ENCODE peak calls at places on chromosomes 3 and 15, in ten cellular contexts. K, H, Y, A, Q, E, U, P, V and C are unnamed samples.

GRCh38 chr3:183295211-183295610 is 42.2 kb downstream of the B3GNT5 start:
- DNase-seq in K (peak; percentile 85), H (no peak), Y (peak; percentile 96), A (peak; percentile 97), Q (no peak), E (peak; percentile 82), U (no peak), P (peak; percentile 84), V (peak; percentile 95), C (no peak)

GRCh38 chr3:61358364-61358763 is 107.1 kb upstream of the FHIT start:
- DNase-seq in K (no peak), H (no peak), Y (no peak), A (no peak), Q (no peak), E (peak; percentile 44), U (peak; percentile 65), P (no peak), V (peak; percentile 3), C (peak; percentile 80)

GRCh38 chr3:71466483-71466882 is 117.0 kb downstream of the FOXP1 start:
- DNase-seq in K (peak; percentile 63), H (no peak), Y (peak; percentile 65), A (no peak), Q (peak; percentile 89), E (no peak), U (no peak), P (peak; percentile 45), V (no peak), C (peak; percentile 56)

GRCh38 chr3:100310355-100310965 is 24.1 kb upstream of the NIT2 start:
- DNase-seq in K (no peak), H (no peak), Y (no peak), A (no peak), Q (no peak), E (no peak), U (no peak), P (no peak), V (no peak), C (no peak)

GRCh38 chr3:150635076-150635475 is 32.0 kb downstream of the SELENOT start:
- DNase-seq in K (no peak), H (no peak), Y (no peak), A (no peak), Q (peak; percentile 45), E (no peak), U (no peak), P (no peak), V (no peak), C (no peak)

GRCh38 chr3:100737334-100737733 is 28.0 kb downstream of the TFG start:
- DNase-seq in K (peak; percentile 22), H (peak; percentile 75), Y (peak; percentile 51), A (peak; percentile 37), Q (peak; percentile 48), E (no peak), U (no peak), P (no peak), V (peak; percentile 48), C (no peak)

GRCh38 chr3:127450331-127450730 is 140.2 kb downstream of the TPRA1 start:
- DNase-seq in K (no peak), H (no peak), Y (no peak), A (no peak), Q (no peak), E (no peak), U (no peak), P (no peak), V (no peak), C (peak; percentile 7)

GRCh38 chr3:170055209-170055608 is 17.4 kb downstream of the GPR160 start:
- DNase-seq in K (peak; percentile 58), H (no peak), Y (peak; percentile 74), A (peak; percentile 44), Q (no peak), E (no peak), U (no peak), P (peak; percentile 46), V (no peak), C (no peak)

GRCh38 chr3:42123012-42123581 is 31.9 kb downstream of the TRAK1 start:
- DNase-seq in K (peak; percentile 39), H (no peak), Y (peak; percentile 89), A (peak; percentile 84), Q (no peak), E (peak; percentile 49), U (no peak), P (no peak), V (no peak), C (no peak)

GRCh38 chr3:195129072-195129643 is 141.8 kb downstream of the XXYLT1 start:
- DNase-seq in K (no peak), H (no peak), Y (no peak), A (no peak), Q (no peak), E (no peak), U (no peak), P (no peak), V (no peak), C (no peak)

GRCh38 chr3:108227131-108227530 is 4.9 kb upstream of the IFT57 start:
- DNase-seq in K (no peak), H (no peak), Y (no peak), A (no peak), Q (no peak), E (no peak), U (no peak), P (no peak), V (no peak), C (no peak)

GRCh38 chr15:85972805-85973540 is 106.7 kb upstream of the AGBL1 start:
- DNase-seq in K (peak; percentile 33), H (no peak), Y (no peak), A (no peak), Q (no peak), E (no peak), U (no peak), P (peak; percentile 35), V (no peak), C (no peak)

GRCh38 chr3:175980731-175981130 is 1121.6 kb downstream of the NAALADL2 start:
- DNase-seq in K (peak; percentile 22), H (no peak), Y (no peak), A (peak; percentile 2), Q (no peak), E (no peak), U (no peak), P (peak; percentile 14), V (peak; percentile 17), C (no peak)

GRCh38 chr3:126850370-126851085 is 132.4 kb upstream of the PLXNA1 start:
- DNase-seq in K (peak; percentile 84), H (peak; percentile 96), Y (no peak), A (no peak), Q (no peak), E (peak; percentile 39), U (no peak), P (peak; percentile 74), V (peak; percentile 82), C (peak; percentile 58)

GRCh38 chr3:127044996-127045395 is 62.1 kb downstream of the PLXNA1 start:
- DNase-seq in K (no peak), H (peak; percentile 61), Y (peak; percentile 34), A (no peak), Q (no peak), E (peak; percentile 50), U (no peak), P (no peak), V (no peak), C (no peak)

GRCh38 chr15:91572110-91572509 is 281.4 kb upstream of the SLCO3A1 start:
- DNase-seq in K (peak; percentile 78), H (no peak), Y (peak; percentile 60), A (peak; percentile 85), Q (no peak), E (peak; percentile 28), U (no peak), P (peak; percentile 72), V (peak; percentile 57), C (no peak)

GRCh38 chr3:127253491-127253890 is 34.4 kb downstream of the PRR20G start:
- DNase-seq in K (no peak), H (no peak), Y (no peak), A (no peak), Q (no peak), E (no peak), U (no peak), P (no peak), V (no peak), C (no peak)

GRCh38 chr3:151135548-151136337 is 50.3 kb downstream of the MED12L start:
- DNase-seq in K (peak; percentile 1), H (no peak), Y (peak; percentile 7), A (no peak), Q (no peak), E (no peak), U (no peak), P (no peak), V (no peak), C (peak; percentile 31)

GRCh38 chr3:177822826-177823225 is 625.5 kb upstream of the TBL1XR1 start:
- DNase-seq in K (peak; percentile 20), H (no peak), Y (no peak), A (no peak), Q (peak; percentile 44), E (no peak), U (no peak), P (no peak), V (no peak), C (no peak)
- H3K4me3 ChIP-seq in K (no peak overlapping the region), H (no peak overlapping the region), Y (no peak overlapping the region), A (no peak overlapping the region), Q (no peak overlapping the region), E (no peak overlapping the region), U (no peak overlapping the region), P (no peak overlapping the region), V (no peak overlapping the region), C (no peak overlapping the region)

DNA sequence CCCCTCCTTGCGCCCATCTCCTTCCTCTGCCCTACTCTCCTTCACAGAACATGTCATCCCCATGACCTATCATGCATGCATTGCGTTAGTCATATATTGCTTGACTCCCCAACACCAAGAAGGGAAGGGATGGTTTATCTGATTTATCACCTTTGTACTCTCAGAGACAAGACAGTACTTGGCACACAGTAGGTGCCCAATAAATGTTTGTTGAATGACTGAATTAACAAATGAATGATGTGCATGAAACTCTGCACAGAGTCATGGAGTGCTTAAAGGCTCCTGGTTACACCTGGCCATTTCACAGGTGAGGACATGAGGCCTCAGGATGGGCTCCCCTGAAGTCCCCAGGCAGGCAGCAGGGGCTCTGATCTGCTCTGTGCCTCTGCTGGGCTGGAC is 59.6 kb downstream of the IQSEC1 start:
- DNase-seq in K (no peak), H (no peak), Y (no peak), A (no peak), Q (no peak), E (no peak), U (no peak), P (no peak), V (no peak), C (no peak)
- H3K4me3 ChIP-seq in K (no peak overlapping the region), H (no peak overlapping the region), Y (no peak overlapping the region), A (no peak overlapping the region), Q (no peak overlapping the region), E (peak overlapping the region; percentile 36), U (no peak overlapping the region), P (no peak overlapping the region), V (no peak overlapping the region), C (no peak overlapping the region)

GRCh38 chr3:52532838-52533622 is 627 bp downstream of the NT5DC2 start:
- DNase-seq in K (peak; percentile 15), H (peak; percentile 70), Y (no peak), A (peak; percentile 30), Q (no peak), E (peak; percentile 19), U (no peak), P (no peak), V (no peak), C (peak; percentile 37)
- H3K4me3 ChIP-seq in K (peak overlapping the region; percentile 71), H (peak overlapping the region; percentile 80), Y (peak overlapping the region; percentile 65), A (peak overlapping the region; percentile 80), Q (peak overlapping the region; percentile 90), E (peak overlapping the region; percentile 64), U (peak overlapping the region; percentile 67), P (peak overlapping the region; percentile 68), V (peak overlapping the region; percentile 74), C (peak overlapping the region; percentile 61)

DNA sequence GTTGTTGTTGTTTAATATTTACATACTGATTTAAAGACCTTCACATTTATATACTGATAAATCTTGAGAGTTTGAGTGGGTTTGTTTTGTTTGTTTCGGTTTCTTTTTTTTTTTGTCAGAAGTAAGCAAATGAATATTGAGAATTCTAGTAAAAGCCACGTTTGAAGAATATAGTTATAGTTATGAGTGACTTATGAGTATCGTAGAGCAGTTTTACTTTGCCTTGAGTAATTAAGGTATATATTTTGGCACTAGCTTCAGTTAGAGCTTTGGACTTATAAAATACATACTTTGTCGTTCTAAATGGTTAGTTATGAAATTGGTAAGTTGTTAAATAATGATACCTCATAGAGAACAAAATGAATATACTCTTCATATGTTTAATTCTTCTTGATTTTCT is 27.8 kb downstream of the ATP1B3 start:
- DNase-seq in K (no peak), H (no peak), Y (no peak), A (no peak), Q (no peak), E (no peak), U (no peak), P (no peak), V (no peak), C (no peak)
- H3K4me3 ChIP-seq in K (no peak overlapping the region), H (no peak overlapping the region), Y (no peak overlapping the region), A (no peak overlapping the region), Q (no peak overlapping the region), E (no peak overlapping the region), U (no peak overlapping the region), P (no peak overlapping the region), V (no peak overlapping the region), C (no peak overlapping the region)